ENCODE peak calls at places on chromosomes 4 and X, in ten cellular contexts. R is sigmoid colon; E is T-cell; B is left cardiac atrium; Z is activated CD4-positive, alpha-beta T cell treated with anti-CD3 and anti-CD28 coated beads, Interleukin-2, amount 50 U/mL, for 48 hours; Q is ELR; D is MM.1S; M is NCI-H1436; X is anterior cingulate cortex; G is dermis microvascular lymphatic vessel endothelial cell. N is an unnamed sample.

GRCh38 chr4:118206627-118207026 is 146.2 kb downstream of the PRSS12 start:
- DNase-seq in Q (no peak), G (no peak), R (no peak), X (no peak), M (no peak), D (no peak), Z (no peak), B (no peak), E (no peak), N (no peak)

GRCh38 chr4:140497776-140498636 is at the start of gene MGAT4D:
- DNase-seq in X (no peak), E (no peak), D (no peak), G (no peak), M (no peak), B (no peak), Q (no peak), Z (peak), R (no peak), N (no peak)

GRCh38 chr4:72974694-72975487 is 94.6 kb downstream of the COX18 start:
- DNase-seq in D (no peak), E (no peak), X (no peak), M (no peak), Z (no peak), B (no peak), G (peak), Q (peak), R (no peak), N (peak)

GRCh38 chr4:41507292-41507933 is 30.5 kb upstream of the LIMCH1 start:
- DNase-seq in E (no peak), G (no peak), X (no peak), Q (peak), R (no peak), Z (no peak), M (no peak), D (no peak), B (no peak), N (no peak)

GRCh38 chr4:177464026-177464425 is 21.8 kb upstream of the AGA start:
- DNase-seq in E (no peak), D (no peak), R (no peak), Q (peak), G (peak), M (no peak), B (no peak), Z (no peak), X (no peak), N (no peak)

GRCh38 chrX:135463937-135464336 is 42.2 kb downstream of the SMIM10L2A start:
- DNase-seq in Z (no peak), Q (peak), G (peak), X (no peak), E (no peak), R (no peak), D (peak), B (no peak), M (no peak), N (no peak)

GRCh38 chr4:180060159-180060889 is 2182.9 kb upstream of the TENM3 start:
- DNase-seq in D (peak), B (no peak), Q (peak), R (no peak), X (no peak), M (no peak), E (no peak), G (peak), Z (no peak), N (peak)

GRCh38 chrX:1649623-1650022 is 34.8 kb downstream of the ASMT start:
- DNase-seq in X (no peak), D (no peak), E (no peak), G (no peak), Q (no peak), B (no peak), Z (no peak), M (no peak), R (no peak), N (no peak)

GRCh38 chrX:50726296-50726695 is 87.7 kb downstream of the SHROOM4 start:
- DNase-seq in Q (no peak), B (no peak), G (no peak), M (no peak), Z (no peak), D (no peak), E (no peak), X (no peak), R (no peak), N (no peak)

GRCh38 chr4:92488496-92488895 is 184.7 kb downstream of the GRID2 start:
- DNase-seq in E (no peak), M (no peak), R (no peak), G (no peak), Z (no peak), D (no peak), X (no peak), B (no peak), Q (no peak), N (no peak)

GRCh38 chrX:435536-436122 is 48.9 kb upstream of the PPP2R3B start:
- DNase-seq in D (no peak), X (no peak), R (peak), G (no peak), E (no peak), M (no peak), B (no peak), Z (no peak), Q (no peak), N (no peak)

GRCh38 chr4:88054909-88055308 is 47.5 kb downstream of the PKD2 start:
- DNase-seq in B (no peak), Z (no peak), E (no peak), Q (peak), X (no peak), G (peak), M (no peak), D (peak), R (no peak), N (peak)

GRCh38 chr4:145635630-145636029 is 16.4 kb downstream of the MMAA start:
- DNase-seq in Z (no peak), R (no peak), M (no peak), D (no peak), G (no peak), Q (no peak), E (no peak), B (no peak), X (no peak), N (no peak)

GRCh38 chrX:118751950-118752783 is 24.8 kb downstream of the IL13RA1 start:
- DNase-seq in X (no peak), D (peak), M (no peak), Z (no peak), R (no peak), B (no peak), G (peak), E (no peak), Q (peak), N (no peak)

GRCh38 chrX:25012433-25012735 is 3.4 kb downstream of the ARX start:
- DNase-seq in G (no peak), M (no peak), X (no peak), B (no peak), D (peak), Q (no peak), R (no peak), Z (no peak), E (no peak), N (no peak)

GRCh38 chrX:63613531-63614028 is 171.4 kb downstream of the ARHGEF9 start:
- DNase-seq in M (no peak), E (no peak), G (no peak), X (no peak), D (no peak), Q (no peak), B (no peak), R (no peak), Z (no peak), N (no peak)

GRCh38 chr4:180571516-180571915 is 1671.7 kb upstream of the TENM3 start:
- DNase-seq in Q (no peak), B (no peak), M (no peak), Z (no peak), E (no peak), D (no peak), X (no peak), G (no peak), R (no peak), N (no peak)

GRCh38 chrX:39857780-39858179 is 240.0 kb downstream of the BCOR start:
- DNase-seq in Z (peak), M (no peak), E (no peak), Q (no peak), G (no peak), B (no peak), X (no peak), R (no peak), D (no peak), N (peak)

GRCh38 chr4:189202869-189203271 is 737.8 kb upstream of the FRG1 start:
- DNase-seq in M (no peak), Z (no peak), R (no peak), D (no peak), E (no peak), Q (peak), G (no peak), X (no peak), B (no peak), N (peak)

GRCh38 chrX:47623540-47624027 is 3.9 kb upstream of the SYN1 start:
- DNase-seq in D (peak), E (peak), Z (peak), X (peak), M (peak), Q (peak), R (no peak), B (peak), G (peak), N (peak)

GRCh38 chr4:123547167-123547817 is 150.7 kb downstream of the SPRY1 start:
- DNase-seq in X (no peak), Q (no peak), E (no peak), B (no peak), R (no peak), G (no peak), D (no peak), Z (no peak), M (peak), N (peak)

GRCh38 chr4:2792711-2793577 is at the start of gene SH3BP2:
- DNase-seq in G (peak), Q (peak), Z (peak), X (no peak), M (peak), B (peak), R (peak), E (no peak), D (peak), N (no peak)

GRCh38 chr4:102219143-102219542 is 126.1 kb downstream of the SLC39A8 start:
- DNase-seq in B (no peak), X (no peak), M (peak), E (no peak), D (no peak), Q (no peak), G (no peak), Z (no peak), R (no peak), N (no peak)

GRCh38 chr4:7745486-7745885 is 194.2 kb downstream of the AFAP1 start:
- DNase-seq in M (no peak), B (no peak), D (no peak), Q (no peak), X (no peak), E (no peak), Z (no peak), G (no peak), R (no peak), N (no peak)

GRCh38 chr4:67545996-67546356 is 673 bp upstream of the CENPC start:
- DNase-seq in B (no peak), E (no peak), R (no peak), G (no peak), X (no peak), D (no peak), Z (no peak), M (no peak), Q (no peak), N (no peak)